ENCODE peak calls at places on chromosomes 1 and 21, in ten cellular contexts. E, Z, N, C, I, R, W, G, V and S are unnamed samples.

GRCh38 chr1:200380589-200381021 is 29.2 kb downstream of the ZNF281 start:
- DNase-seq in E (no peak), Z (no peak), N (no peak), C (peak), I (no peak), R (no peak), W (no peak), G (no peak), V (no peak), S (no peak)

GRCh38 chr1:110903853-110904500 is 31.0 kb downstream of the CD53 start:
- DNase-seq in E (no peak), Z (no peak), N (no peak), C (peak), I (no peak), R (no peak), W (no peak), G (no peak), V (no peak), S (peak)

GRCh38 chr1:87123610-87124009 is 205.1 kb upstream of the LMO4 start:
- DNase-seq in E (no peak), Z (no peak), N (no peak), C (no peak), I (no peak), R (no peak), W (no peak), G (no peak), V (no peak), S (no peak)

GRCh38 chr1:217333939-217334338 is 297.0 kb downstream of the GPATCH2 start:
- DNase-seq in E (no peak), Z (no peak), N (no peak), C (no peak), I (peak), R (peak), W (peak), G (peak), V (peak), S (no peak)

GRCh38 chr1:39829791-39830533 is 41.3 kb upstream of the BMP8B start:
- DNase-seq in E (no peak), Z (no peak), N (no peak), C (no peak), I (no peak), R (peak), W (no peak), G (no peak), V (no peak), S (no peak)

GRCh38 chr21:37594472-37594951 is 227.9 kb downstream of the DYRK1A start:
- DNase-seq in E (no peak), Z (no peak), N (no peak), C (no peak), I (no peak), R (no peak), W (no peak), G (no peak), V (no peak), S (no peak)

GRCh38 chr1:46587072-46587471 is 17.0 kb downstream of the MKNK1 start:
- DNase-seq in E (no peak), Z (peak), N (no peak), C (no peak), I (no peak), R (no peak), W (no peak), G (no peak), V (peak), S (no peak)

GRCh38 chr1:39720094-39720999 is 18.3 kb upstream of the PPIE start:
- DNase-seq in E (no peak), Z (no peak), N (no peak), C (no peak), I (peak), R (peak), W (peak), G (peak), V (no peak), S (no peak)

GRCh38 chr1:202968895-202969295 is 1.8 kb upstream of the CYB5R1 start:
- DNase-seq in E (peak), Z (peak), N (peak), C (peak), I (peak), R (peak), W (peak), G (peak), V (peak), S (peak)

GRCh38 chr1:85134583-85135455 is 66.0 kb downstream of the SYDE2 start:
- DNase-seq in E (no peak), Z (no peak), N (no peak), C (no peak), I (peak), R (peak), W (no peak), G (peak), V (no peak), S (no peak)

DNA sequence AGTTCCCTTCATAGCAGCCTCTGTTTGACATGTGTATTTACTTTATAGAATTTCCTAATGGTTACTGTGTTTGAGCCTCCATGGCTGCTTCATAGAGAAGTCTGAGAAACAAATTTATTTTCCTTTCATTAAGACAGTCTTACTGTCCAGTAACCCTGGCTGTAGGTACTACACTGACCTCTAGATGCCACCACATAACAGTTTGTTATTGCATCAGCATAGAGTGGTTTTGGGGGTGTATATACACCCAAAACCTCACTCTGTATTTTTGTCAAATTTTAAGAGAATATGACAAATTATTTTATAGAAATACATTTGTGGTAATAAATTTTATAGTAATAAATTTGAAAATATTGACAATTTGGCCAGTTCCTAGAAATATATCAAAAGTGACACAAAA is 57.3 kb downstream of the OBSCN start:
- DNase-seq in E (no peak), Z (no peak), N (no peak), C (no peak), I (no peak), R (peak), W (no peak), G (peak), V (no peak), S (no peak)
- TF ChIP-seq CTCF in E (no peak), Z (peak), N (no peak), C (no peak), I (no peak), R (peak), W (peak), G (peak), V (no peak), S (no peak)

GRCh38 chr1:206631085-206631509 is 4.2 kb upstream of the DYRK3 start:
- DNase-seq in E (peak), Z (peak), N (peak), C (peak), I (peak), R (peak), W (peak), G (peak), V (peak), S (no peak)
- TF ChIP-seq CTCF in E (no peak), Z (peak), N (peak), C (peak), I (peak), R (peak), W (peak), G (peak), V (peak), S (peak)

GRCh38 chr1:24364975-24365678 is 46.0 kb downstream of the GRHL3 start:
- DNase-seq in E (no peak), Z (no peak), N (no peak), C (peak), I (peak), R (peak), W (no peak), G (peak), V (no peak), S (peak)
- TF ChIP-seq CTCF in E (no peak), Z (no peak), N (no peak), C (no peak), I (no peak), R (no peak), W (no peak), G (no peak), V (no peak), S (no peak)

DNA sequence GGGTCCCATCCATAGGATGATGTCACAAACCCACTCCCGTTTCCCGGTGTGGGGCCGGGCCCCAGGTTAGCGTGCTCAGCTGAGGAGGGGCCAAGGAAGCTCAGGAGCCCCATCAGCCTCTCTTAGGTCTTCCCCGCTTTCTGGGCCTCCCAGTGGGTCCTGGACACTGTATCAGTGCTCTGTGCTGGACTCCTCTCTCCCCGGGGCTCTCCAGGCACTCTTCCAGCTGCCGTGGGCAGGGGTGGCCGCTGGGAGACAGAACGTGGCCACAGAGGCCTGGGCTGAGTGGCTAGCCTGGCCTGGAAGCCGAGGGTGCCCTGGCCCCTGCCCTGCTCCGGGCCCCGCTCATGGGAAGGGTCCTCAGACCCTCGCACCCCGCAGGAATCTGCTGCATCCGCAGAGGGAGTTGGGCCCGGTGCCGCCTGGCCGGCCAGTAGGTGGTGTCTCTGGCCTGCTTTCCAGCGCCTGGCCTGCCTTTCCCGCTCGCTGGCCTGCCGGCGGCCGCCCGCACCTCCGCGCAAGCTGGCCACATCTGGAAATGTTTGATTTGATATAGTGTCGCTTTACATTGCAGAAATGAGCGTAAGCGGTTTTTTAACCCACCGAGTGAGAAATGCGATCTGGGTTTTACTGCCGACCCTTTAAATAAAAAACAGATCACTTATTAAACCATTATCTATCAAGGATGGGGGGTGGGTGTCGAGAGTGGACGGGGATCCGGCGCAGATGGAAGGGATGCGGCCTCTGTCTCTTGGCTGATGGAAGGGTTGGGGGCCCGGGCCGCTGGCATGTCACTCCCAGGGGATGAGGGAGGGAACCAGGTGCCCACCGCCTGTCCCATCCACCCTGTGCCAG is 74.4 kb upstream of the TTC34 start:
- DNase-seq in E (no peak), Z (peak), N (peak), C (no peak), I (no peak), R (no peak), W (no peak), G (no peak), V (no peak), S (no peak)
- TF ChIP-seq CTCF in E (no peak), Z (peak), N (peak), C (no peak), I (no peak), R (peak), W (no peak), G (peak), V (peak), S (no peak)

DNA sequence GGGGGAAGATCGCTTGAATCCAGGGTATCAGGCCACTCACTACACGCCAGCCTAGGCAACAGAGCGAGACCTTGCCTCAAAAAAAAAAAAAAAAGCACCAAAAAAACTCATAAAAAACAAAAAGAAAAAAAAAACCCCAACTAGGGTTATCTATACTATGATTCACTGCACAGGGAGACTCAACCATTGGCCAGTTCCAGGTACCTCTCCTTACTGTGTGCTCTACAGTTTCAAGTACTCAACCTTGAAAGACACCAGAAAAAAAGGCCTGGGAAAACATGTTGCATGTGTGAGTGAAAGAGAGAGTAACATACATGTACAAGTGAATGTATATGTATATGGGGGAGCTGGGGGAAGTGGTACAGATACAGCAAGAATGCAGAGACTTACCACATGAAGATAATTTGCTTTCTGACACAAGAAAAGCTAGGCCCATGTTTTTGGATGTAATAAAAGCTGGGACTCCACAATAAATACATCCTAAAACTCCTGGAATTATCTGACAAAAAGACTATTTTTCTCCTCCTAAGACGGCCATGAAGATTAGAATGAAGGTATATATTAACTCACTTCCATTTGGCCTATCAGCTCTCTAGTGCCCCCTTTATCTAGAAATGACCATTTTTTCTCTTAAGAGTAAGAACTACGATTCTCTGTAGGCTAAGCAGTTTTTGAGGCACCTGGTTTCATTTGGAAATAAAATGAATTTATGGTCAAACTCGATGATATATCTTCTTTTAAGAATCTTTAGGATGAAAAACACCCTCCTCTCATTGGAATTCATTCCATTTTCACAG is 52.2 kb downstream of the SLC27A3 start:
- DNase-seq in E (no peak), Z (no peak), N (no peak), C (no peak), I (no peak), R (no peak), W (no peak), G (no peak), V (no peak), S (no peak)
- TF ChIP-seq CTCF in E (no peak), Z (no peak), N (no peak), C (no peak), I (peak), R (no peak), W (no peak), G (peak), V (no peak), S (peak)